ENCODE peak calls at places on chromosomes 7 and 10, in six cellular contexts. V is stomach, G is fibroblast of villous mesenchyme, E is GM23338, C is PC-9, A is RWPE2. T is an unnamed sample.

GRCh38 chr7:155839461-155839860 is 27.2 kb upstream of the SHH start:
- DNase-seq in V (no peak), C (no peak), G (no peak), E (no peak), A (peak; percentile 17), T (no peak)

GRCh38 chr10:7541137-7542087 is 125.4 kb downstream of the ITIH5 start:
- DNase-seq in G (no peak), C (no peak), A (no peak), V (no peak), E (peak; percentile 69), T (no peak)

GRCh38 chr10:43983405-43983804 is 334.7 kb upstream of the ZNF32 start:
- DNase-seq in E (no peak), V (no peak), A (no peak), G (no peak), C (no peak), T (no peak)

GRCh38 chr7:12458520-12459131 is 55.0 kb upstream of the VWDE start:
- DNase-seq in G (peak; percentile 48), E (peak; percentile 70), A (no peak), C (peak; percentile 17), V (no peak), T (no peak)

GRCh38 chr10:99337261-99337905 is 8.2 kb downstream of the CNNM1 start:
- DNase-seq in G (no peak), C (no peak), V (no peak), A (no peak), E (no peak), T (no peak)

GRCh38 chr10:28366943-28367342 is 64.1 kb upstream of the MPP7 start:
- DNase-seq in G (no peak), E (no peak), A (no peak), C (no peak), V (no peak), T (no peak)

GRCh38 chr7:5237286-5237685 is 45.5 kb upstream of the SLC29A4 start:
- DNase-seq in A (no peak), G (peak; percentile 67), C (no peak), E (no peak), V (peak; percentile 42), T (no peak)

GRCh38 chr10:6199131-6199733 is 3.5 kb upstream of the PFKFB3 start:
- DNase-seq in V (peak; percentile 81), E (no peak), C (no peak), A (no peak), G (no peak), T (no peak)

GRCh38 chr10:62961951-62962523 is 145.9 kb upstream of the EGR2 start:
- DNase-seq in C (no peak), A (no peak), E (no peak), G (no peak), V (no peak), T (no peak)

GRCh38 chr7:77657427-77658331 is 38.6 kb upstream of the RSBN1L start:
- DNase-seq in G (peak; percentile 59), E (peak; percentile 58), V (no peak), A (no peak), C (no peak), T (no peak)

GRCh38 chr7:18357691-18358090 is 137.9 kb upstream of the HDAC9 start:
- DNase-seq in E (peak; percentile 55), V (no peak), C (no peak), A (no peak), G (no peak), T (no peak)

DNA sequence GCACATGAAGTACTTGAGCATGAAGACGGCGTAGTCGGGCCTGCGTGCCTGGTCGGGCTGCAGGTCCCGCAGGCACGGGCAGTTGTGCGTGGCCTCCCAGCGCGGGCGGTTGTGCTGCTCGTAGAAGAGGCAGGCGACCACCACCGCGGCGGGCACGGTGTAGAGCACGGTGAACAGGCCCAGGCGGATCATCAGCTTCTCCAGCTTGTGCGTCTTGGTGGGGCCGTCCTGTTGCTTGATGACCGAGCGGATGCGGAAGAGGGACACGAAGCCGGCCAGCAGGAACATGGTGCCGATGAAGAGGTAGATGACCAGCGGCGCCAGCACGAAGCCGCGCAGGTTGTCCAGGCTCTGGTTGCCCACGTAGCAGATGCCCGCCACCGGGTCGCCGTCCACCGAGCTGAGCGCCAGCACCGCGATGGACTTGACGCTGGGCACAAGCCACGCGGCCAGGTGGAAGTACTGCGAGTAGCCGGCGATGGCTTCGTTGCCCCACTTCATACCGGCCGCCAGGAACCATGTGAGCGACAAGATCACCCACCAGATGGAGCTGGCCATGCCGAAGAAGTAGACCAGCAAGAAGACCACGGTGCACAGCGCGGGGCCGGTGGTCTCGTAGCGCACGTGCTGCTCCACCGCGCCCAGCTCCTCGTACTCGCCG is 2.3 kb downstream of the FZD8 start:
- DNase-seq in A (no peak), E (peak; percentile 70), G (peak; percentile 33), C (no peak), V (peak; percentile 33), T (no peak)
- TF ChIP-seq CTCF in A (no peak), E (no peak), G (no peak), C (no peak), V (no peak), T (no peak)

GRCh38 chr10:24396396-24396795 is 187.5 kb downstream of the KIAA1217 start:
- DNase-seq in V (no peak), E (peak; percentile 30), A (no peak), G (no peak), C (no peak), T (no peak)
- TF ChIP-seq CTCF in V (no peak), E (peak; percentile 44), A (no peak), G (peak; percentile 5), C (no peak), T (no peak)

GRCh38 chr7:57651006-57651405 is 201.0 kb downstream of the ZNF716 start:
- DNase-seq in C (no peak), A (no peak), V (no peak), G (no peak), E (no peak), T (no peak)

DNA sequence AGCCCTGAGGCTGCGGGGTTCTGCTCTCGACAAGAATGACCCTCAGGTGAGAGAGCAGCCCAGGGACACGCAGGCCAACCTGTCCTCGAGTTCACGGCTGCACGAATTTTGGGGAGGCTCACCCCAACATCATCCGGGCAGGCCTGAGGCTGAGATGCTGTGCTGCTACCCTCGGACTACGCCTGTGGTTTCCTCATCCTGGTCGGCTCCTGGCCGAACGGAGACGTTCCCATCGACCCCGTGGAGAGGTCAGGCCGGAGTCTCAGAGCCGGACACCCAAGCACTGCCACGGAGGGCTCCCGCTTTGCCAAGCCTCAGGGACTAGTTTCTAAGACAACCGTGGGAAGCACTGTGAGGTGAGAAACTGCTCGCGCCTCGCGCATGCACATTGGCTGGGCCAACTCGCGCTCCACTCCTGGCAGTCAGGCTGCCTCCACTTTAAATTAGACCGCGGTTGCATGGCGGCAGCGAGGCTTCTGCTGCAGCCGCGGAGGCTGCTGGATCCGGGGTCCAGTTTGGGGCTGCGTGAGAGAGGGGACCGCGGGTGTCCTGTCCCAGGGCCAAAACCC is 203.4 kb downstream of the ZNF716 start:
- DNase-seq in C (no peak), E (no peak), G (no peak), V (no peak), A (no peak), T (no peak)
- TF ChIP-seq CTCF in C (no peak), E (no peak), G (no peak), V (no peak), A (no peak), T (no peak)

GRCh38 chr10:88120075-88120474 is 256.6 kb downstream of the PTEN start:
- DNase-seq in E (no peak), C (no peak), G (no peak), A (no peak), V (no peak), T (no peak)

GRCh38 chr10:88118769-88119559 is 255.5 kb downstream of the PTEN start:
- DNase-seq in G (no peak), A (no peak), C (no peak), V (no peak), E (no peak), T (no peak)

GRCh38 chr10:88117227-88117626 is 253.8 kb downstream of the PTEN start:
- DNase-seq in G (no peak), C (no peak), V (no peak), E (no peak), A (no peak), T (no peak)

GRCh38 chr10:88116491-88116890 is 253.1 kb downstream of the PTEN start:
- DNase-seq in C (no peak), G (no peak), E (no peak), A (no peak), V (no peak), T (no peak)

DNA sequence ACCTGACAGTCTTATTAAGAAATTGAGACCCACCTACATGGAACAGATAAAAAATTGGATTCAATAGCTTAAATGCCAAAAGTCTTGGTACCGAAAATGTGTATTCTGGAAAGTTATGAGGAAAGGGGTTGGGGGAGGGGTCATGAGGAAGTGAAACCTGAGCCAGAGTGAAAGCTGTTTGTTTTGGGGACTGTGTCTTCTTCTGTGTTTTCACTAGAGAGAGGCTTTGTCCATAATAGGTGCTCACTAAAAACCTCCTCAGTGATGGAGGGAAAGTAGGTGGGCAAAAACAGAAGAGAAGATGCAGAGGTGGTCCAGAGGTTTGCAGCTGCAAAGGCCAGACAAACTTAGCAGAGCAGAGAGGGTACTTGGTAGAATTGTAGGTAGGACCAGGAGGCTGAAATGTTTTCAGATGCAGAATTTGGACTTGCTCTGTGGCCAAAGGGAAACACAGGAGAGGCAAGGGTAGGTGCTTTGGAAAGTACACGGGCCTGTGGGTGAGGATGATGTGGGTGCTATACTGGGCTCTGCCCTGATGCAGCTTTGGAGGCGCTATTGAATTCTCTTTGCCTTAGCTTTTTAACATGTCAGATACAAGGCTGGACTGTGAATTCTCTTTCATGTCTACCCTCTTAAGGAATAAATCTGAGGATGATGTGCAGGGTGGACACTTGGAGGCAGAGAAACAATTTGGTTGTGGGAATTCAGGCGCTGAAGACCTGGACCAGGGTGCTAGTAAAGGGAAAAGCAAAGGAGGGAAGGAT is 254.6 kb downstream of the PTEN start:
- DNase-seq in E (peak; percentile 53), G (no peak), A (no peak), C (no peak), V (no peak), T (no peak)
- TF ChIP-seq CTCF in E (peak; percentile 52), G (peak; percentile 23), A (peak; percentile 9), C (no peak), V (no peak), T (no peak)

DNA sequence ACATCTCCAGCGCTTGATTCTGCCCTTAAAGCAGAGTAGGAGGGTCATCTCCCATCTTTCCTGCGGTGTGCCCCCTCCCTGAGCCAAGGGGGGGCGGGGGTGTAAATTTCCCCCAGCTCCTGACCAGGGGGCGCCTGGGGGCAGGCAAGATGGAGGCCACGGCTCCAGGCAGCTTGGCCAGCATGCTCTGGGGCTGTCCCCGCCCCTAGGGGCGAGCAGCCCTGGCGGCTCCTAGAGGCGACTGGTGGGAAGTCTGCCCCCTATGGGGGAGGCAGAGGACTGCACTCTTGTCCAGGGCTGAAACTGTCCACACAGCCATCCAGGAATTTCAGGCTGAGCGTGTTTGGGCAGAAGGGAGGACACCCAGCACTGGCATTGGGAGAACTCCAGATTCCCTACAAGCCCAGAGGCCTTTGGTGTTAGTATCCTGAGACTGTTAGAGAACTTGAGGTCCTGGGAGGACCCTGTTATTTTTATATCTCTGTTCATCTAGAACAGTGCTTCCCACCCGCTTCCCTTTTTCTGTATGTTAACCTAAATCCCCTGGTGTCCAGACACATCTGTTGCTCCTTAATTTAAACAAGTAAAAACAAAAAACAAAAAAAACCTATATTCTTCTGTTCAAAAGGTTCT is 4.6 kb downstream of the STRA8 start:
- DNase-seq in A (no peak), E (peak; percentile 69), C (peak; percentile 14), V (no peak), G (no peak), T (peak; percentile 82)
- TF ChIP-seq CTCF in A (peak; percentile 26), E (peak; percentile 77), C (peak; percentile 73), V (no peak), G (peak; percentile 42), T (peak; percentile 43)

GRCh38 chr10:178208-178607 is 43.0 kb downstream of the ZMYND11 start:
- DNase-seq in V (no peak), C (no peak), A (no peak), G (peak; percentile 54), E (no peak), T (no peak)
- TF ChIP-seq CTCF in V (no peak), C (peak; percentile 55), A (peak; percentile 63), G (peak; percentile 24), E (peak; percentile 30), T (peak; percentile 56)